ENCODE peak calls at places on chromosomes 16 and 17, in seven cellular contexts. B is B cell, I is AG09319, M is pancreas, Z is retina, V is GM04504, N is nucleus accumbens. C is an unnamed sample.

GRCh38 chr17:62910277-62910676 is 55.8 kb upstream of the TANC2 start:
- DNase-seq in B (no peak), I (no peak), M (no peak), Z (no peak), V (no peak), N (no peak), C (no peak)

GRCh38 chr17:859461-860195 is 77.5 kb downstream of the MRM3 start:
- DNase-seq in B (no peak), I (no peak), M (no peak), Z (peak; percentile 66), V (no peak), N (no peak), C (no peak)

GRCh38 chr17:7538891-7539290 is 10.0 kb upstream of the TNFSF12 start:
- DNase-seq in B (no peak), I (no peak), M (no peak), Z (no peak), V (no peak), N (no peak), C (no peak)

GRCh38 chr16:57740423-57741071 is 5.0 kb downstream of the KATNB1 start:
- DNase-seq in B (no peak), I (no peak), M (no peak), Z (no peak), V (no peak), N (no peak), C (no peak)

GRCh38 chr17:12040478-12040877 is 19.8 kb downstream of the MAP2K4 start:
- DNase-seq in B (no peak), I (no peak), M (no peak), Z (no peak), V (no peak), N (no peak), C (no peak)

GRCh38 chr16:22813946-22814325 is at the start of gene HS3ST2:
- DNase-seq in B (peak; percentile 35), I (no peak), M (no peak), Z (peak; percentile 78), V (peak; percentile 3), N (no peak), C (no peak)

GRCh38 chr17:49146620-49147306 is 14.2 kb downstream of the B4GALNT2 start:
- DNase-seq in B (no peak), I (peak; percentile 80), M (no peak), Z (no peak), V (peak; percentile 93), N (no peak), C (no peak)

GRCh38 chr17:13597723-13598347 is 3.9 kb downstream of the HS3ST3A1 start:
- DNase-seq in B (peak; percentile 57), I (peak; percentile 42), M (peak; percentile 34), Z (peak; percentile 41), V (no peak), N (no peak), C (peak; percentile 7)

C was measured in GM12891.